ENCODE peak calls at places on chromosomes 16 and 17, in four cellular contexts. C, B, U and Z are unnamed samples.

GRCh38 chr16:53061701-53062159 is 6.9 kb downstream of the CHD9 start:
- DNase-seq in B (no peak), C (peak; percentile 62), U (no peak), Z (peak; percentile 96)

GRCh38 chr17:75876938-75877751 is 1.2 kb downstream of the TRIM47 start:
- DNase-seq in B (peak; percentile 95), C (no peak), U (no peak), Z (no peak)

GRCh38 chr17:35244345-35245195 is 1.7 kb downstream of the SLFN5 start:
- DNase-seq in U (peak; percentile 17), C (peak; percentile 89), B (peak; percentile 54), Z (no peak)

GRCh38 chr16:2816751-2817495 is at the start of gene PRSS21:
- DNase-seq in B (no peak), U (peak; percentile 94), C (peak; percentile 76), Z (no peak)

GRCh38 chr17:2211661-2212327 is 91.8 kb downstream of the SMG6 start:
- DNase-seq in U (no peak), C (no peak), B (no peak), Z (no peak)

GRCh38 chr16:50924759-50925545 is 183.1 kb downstream of the CYLD start:
- DNase-seq in B (no peak), C (no peak), U (no peak), Z (no peak)

GRCh38 chr17:41617698-41618097 is 5.1 kb upstream of the KRT16 start:
- DNase-seq in C (no peak), B (no peak), U (no peak), Z (no peak)

GRCh38 chr16:22684282-22685161 is 129.4 kb upstream of the HS3ST2 start:
- DNase-seq in U (no peak), C (no peak), B (no peak), Z (no peak)

GRCh38 chr16:85943702-85944101 is 44.7 kb downstream of the IRF8 start:
- DNase-seq in U (no peak), C (peak; percentile 82), B (no peak), Z (no peak)

GRCh38 chr17:44689492-44690217 is at the start of gene CCDC43:
- DNase-seq in B (peak; percentile 96), U (peak; percentile 93), C (peak; percentile 94), Z (peak; percentile 75)

GRCh38 chr16:86517033-86517432 is 6.7 kb downstream of the FOXF1 start:
- DNase-seq in B (no peak), C (no peak), U (no peak), Z (no peak)

GRCh38 chr17:29086628-29087332 is 43.8 kb downstream of the PIPOX start:
- DNase-seq in C (no peak), U (no peak), B (no peak), Z (no peak)

GRCh38 chr17:71900830-71901229 is 220.0 kb upstream of the SOX9 start:
- DNase-seq in B (no peak), U (no peak), C (no peak), Z (no peak)

GRCh38 chr16:30903596-30903995 is 7.2 kb downstream of the CTF1 start:
- DNase-seq in C (peak; percentile 96), U (no peak), B (peak; percentile 35), Z (no peak)

GRCh38 chr17:77127735-77128361 is 12.9 kb upstream of the SEC14L1 start:
- DNase-seq in C (no peak), B (no peak), U (no peak), Z (no peak)

GRCh38 chr17:28828294-28829040 is 14.1 kb downstream of the FAM222B start:
- DNase-seq in C (no peak), U (no peak), B (no peak), Z (no peak)

GRCh38 chr17:78736526-78737079 is 45.5 kb downstream of the CYTH1 start:
- DNase-seq in B (peak; percentile 92), C (peak; percentile 60), U (peak; percentile 56), Z (no peak)

GRCh38 chr16:86089986-86090385 is 191.0 kb downstream of the IRF8 start:
- DNase-seq in B (no peak), C (peak; percentile 94), U (no peak), Z (peak; percentile 34)

GRCh38 chr16:22789281-22789945 is 24.5 kb upstream of the HS3ST2 start:
- DNase-seq in B (no peak), U (no peak), C (no peak), Z (no peak)

GRCh38 chr17:66549731-66550207 is 247.4 kb downstream of the PRKCA start:
- DNase-seq in U (no peak), B (peak; percentile 60), C (no peak), Z (no peak)

GRCh38 chr17:17569691-17570090 is 21.8 kb downstream of the PEMT start:
- DNase-seq in C (no peak), B (no peak), U (no peak), Z (no peak)

GRCh38 chr16:87914326-87914725 is 22.0 kb downstream of the CA5A start:
- DNase-seq in C (no peak), U (no peak), B (no peak), Z (no peak)

GRCh38 chr17:67708378-67708777 is 9.4 kb upstream of the NOL11 start:
- DNase-seq in B (no peak), U (peak; percentile 33), C (no peak), Z (no peak)

GRCh38 chr17:9509236-9509813 is 66.3 kb downstream of the STX8 start:
- DNase-seq in U (no peak), C (no peak), B (no peak), Z (no peak)

GRCh38 chr17:13393841-13394710 is 207.7 kb downstream of the HS3ST3A1 start:
- DNase-seq in C (peak; percentile 22), B (no peak), U (no peak), Z (no peak)

DNA sequence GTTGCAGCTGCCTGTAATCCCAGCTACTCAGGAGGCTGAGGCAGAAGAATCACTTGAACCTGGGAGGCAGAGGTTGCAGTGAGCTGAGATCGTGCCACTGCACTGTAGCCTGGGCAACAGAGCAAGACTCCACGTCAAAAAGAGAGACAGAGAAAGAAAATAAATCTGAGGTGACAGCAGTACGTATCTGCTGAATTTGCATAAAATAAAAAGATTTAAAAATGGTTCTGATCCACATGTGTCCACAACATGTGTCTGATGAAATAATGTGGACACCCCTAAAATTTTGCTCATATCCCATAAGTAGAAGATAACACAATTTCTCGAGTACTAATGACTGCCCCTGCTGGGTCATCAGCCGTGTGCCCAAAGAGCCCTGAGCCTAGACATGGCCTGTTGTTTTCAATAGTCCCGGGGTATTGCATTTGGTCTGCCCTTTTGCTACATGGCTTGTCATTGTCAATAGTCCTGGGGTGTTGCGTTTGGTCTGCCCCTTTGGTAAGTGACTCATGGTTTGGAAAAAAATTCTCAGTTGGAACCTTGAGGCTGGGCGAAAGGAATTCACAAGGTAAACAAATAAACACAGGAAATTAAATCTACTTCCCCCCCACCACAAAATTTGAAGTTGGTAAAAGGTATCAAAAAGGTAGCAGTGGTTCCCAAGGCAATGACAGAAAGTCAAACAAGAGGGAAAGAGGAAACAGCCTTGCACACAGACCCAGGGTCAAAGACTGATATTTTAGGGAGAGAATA is 434.6 kb upstream of the MAF start:
- DNase-seq in U (no peak), B (peak; percentile 47), C (no peak), Z (no peak)
- TF ChIP-seq MYC in U (no peak), B (no peak), C (no peak), Z (no peak)

DNA sequence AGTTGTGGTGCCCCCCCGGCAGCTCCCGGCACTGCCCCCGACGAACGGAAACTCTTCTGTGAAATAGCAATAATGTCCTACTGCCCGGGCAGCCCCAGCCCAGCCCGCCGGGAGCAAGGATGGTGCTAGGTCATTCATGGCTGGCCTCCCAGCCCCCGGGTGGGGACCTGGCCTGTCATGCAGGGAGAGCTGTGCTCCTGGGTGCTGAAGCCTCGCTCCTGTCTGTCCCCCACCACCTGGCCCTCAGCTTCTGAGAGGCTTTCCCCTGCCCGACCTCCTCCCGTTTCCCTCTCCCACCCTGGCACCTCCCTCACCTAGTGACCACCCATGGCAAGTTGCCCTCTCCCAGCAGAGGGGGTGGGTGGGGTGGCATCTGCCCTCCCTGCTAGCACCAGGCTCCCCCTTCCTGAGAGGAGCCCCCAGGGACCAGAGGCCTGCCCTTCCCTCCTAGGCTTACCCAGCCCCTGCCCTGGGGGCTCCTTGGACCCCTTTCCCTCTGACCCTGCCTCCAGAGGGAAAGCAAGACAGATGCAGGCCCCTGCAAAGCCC is 13.5 kb downstream of the PAM16 start:
- DNase-seq in C (no peak), B (no peak), U (no peak), Z (no peak)
- TF ChIP-seq MYC in C (no peak), B (no peak), U (no peak), Z (no peak)

DNA sequence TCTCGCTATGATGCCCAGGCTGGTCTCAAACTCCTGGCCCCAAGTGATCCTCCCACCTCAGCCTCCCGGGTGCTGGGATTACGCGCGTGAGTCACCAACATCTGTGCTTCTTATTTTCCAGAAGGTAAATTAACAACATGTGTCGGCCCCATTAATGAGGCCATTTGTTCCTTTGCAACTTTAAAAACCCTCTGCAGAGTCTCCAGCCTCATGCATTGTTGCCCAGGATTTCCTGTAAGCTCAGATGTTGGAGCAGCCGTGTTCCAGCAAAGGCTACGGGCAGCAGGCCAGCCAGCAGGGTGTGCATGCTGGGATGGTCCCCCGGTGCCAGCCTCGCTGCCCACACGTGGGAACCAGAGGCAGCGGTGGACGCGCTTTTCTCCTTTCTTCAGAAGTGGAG is 19.1 kb upstream of the HEXD start:
- DNase-seq in U (no peak), B (no peak), C (peak; percentile 46), Z (no peak)
- TF ChIP-seq MYC in U (no peak), B (no peak), C (no peak), Z (no peak)

DNA sequence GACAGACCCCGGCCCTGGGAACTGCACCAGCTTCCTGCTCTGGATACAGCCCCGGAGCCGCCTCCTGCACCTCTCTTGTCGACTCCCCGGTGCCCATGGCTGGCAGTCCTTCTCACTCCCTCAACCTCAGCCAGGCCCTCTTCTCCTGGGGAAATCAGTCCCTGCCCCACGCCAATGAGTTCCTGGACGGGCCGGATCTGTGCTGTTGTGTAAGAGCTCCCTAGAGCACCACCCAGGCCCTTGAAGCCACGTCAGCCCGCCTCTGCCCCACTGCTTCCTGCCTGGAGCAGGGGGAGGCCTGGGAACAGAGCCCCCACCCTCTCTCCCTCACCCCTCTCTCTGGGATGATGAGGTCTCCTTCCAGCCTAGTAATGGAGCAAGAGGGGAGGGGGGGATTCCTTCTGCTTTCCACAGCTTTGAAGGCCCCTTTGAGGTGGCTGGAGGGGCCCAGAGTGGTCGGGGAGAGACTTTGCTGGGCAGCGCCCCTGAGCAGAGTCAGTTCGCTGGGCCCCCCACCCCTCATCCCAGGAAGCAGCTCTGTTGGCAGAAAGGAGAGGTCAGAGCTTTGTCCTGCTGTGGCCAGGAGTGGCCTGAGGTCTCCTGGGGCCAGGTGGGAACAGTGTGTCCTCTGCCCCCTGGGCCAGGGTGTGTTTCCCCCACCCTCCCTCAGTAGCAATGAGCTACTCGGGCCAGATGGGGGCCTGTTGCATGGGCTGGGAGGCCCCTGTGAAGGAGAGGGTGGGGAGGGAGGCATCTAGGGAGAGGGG is 3.8 kb downstream of the PRR29 start:
- DNase-seq in C (no peak), B (no peak), U (peak; percentile 25), Z (no peak)
- TF ChIP-seq MYC in C (no peak), B (no peak), U (no peak), Z (no peak)